ENCODE peak calls at places on chromosomes 6 and 20, in eight cellular contexts. M, D, A, J, I, P, W and V are unnamed samples.

GRCh38 chr6:68139130-68139529 is 496.0 kb upstream of the ADGRB3 start:
- DNase-seq in M (no peak), P (no peak), I (no peak), D (no peak), J (no peak), W (no peak), A (no peak), V (no peak)

GRCh38 chr6:27863962-27864905 is 48.0 kb downstream of the OR2B2 start:
- DNase-seq in J (peak; percentile 35), D (no peak), P (no peak), I (no peak), A (no peak), W (no peak), M (peak; percentile 36), V (peak; percentile 15)

GRCh38 chr6:1872649-1873131 is 263.0 kb downstream of the FOXC1 start:
- DNase-seq in P (no peak), D (no peak), J (peak; percentile 88), W (no peak), I (no peak), M (peak; percentile 83), A (no peak), V (no peak)

GRCh38 chr6:112027942-112028674 is 25.8 kb upstream of the CCN6 start:
- DNase-seq in W (no peak), D (no peak), M (peak; percentile 62), I (no peak), J (no peak), P (no peak), A (no peak), V (peak; percentile 85)

GRCh38 chr6:53412751-53413150 is 64.0 kb upstream of the ELOVL5 start:
- DNase-seq in M (peak; percentile 67), I (no peak), A (no peak), W (no peak), J (peak; percentile 49), D (no peak), P (no peak), V (no peak)

GRCh38 chr20:25039697-25040437 is 18.1 kb downstream of the ACSS1 start:
- DNase-seq in J (peak; percentile 74), P (peak; percentile 83), M (peak; percentile 96), I (peak; percentile 88), D (peak; percentile 98), W (peak; percentile 98), A (peak; percentile 93), V (no peak)

GRCh38 chr6:157017861-157018260 is 240.7 kb downstream of the ARID1B start:
- DNase-seq in J (no peak), I (no peak), W (no peak), P (no peak), D (no peak), A (no peak), M (peak; percentile 18), V (no peak)

GRCh38 chr6:494394-494793 is 102.8 kb downstream of the IRF4 start:
- DNase-seq in W (no peak), I (no peak), J (no peak), M (no peak), P (no peak), D (no peak), A (no peak), V (no peak)

GRCh38 chr6:128370072-128370471 is 150.3 kb downstream of the PTPRK start:
- DNase-seq in J (peak; percentile 59), A (no peak), P (no peak), M (peak; percentile 52), I (no peak), D (no peak), W (no peak), V (no peak)

GRCh38 chr6:154039231-154039842 is at the start of gene OPRM1:
- DNase-seq in W (peak; percentile 66), P (peak; percentile 24), J (peak; percentile 11), A (peak; percentile 63), D (no peak), I (peak; percentile 16), M (peak; percentile 44), V (peak; percentile 4)

GRCh38 chr6:73985891-73986290 is 289.9 kb downstream of the CD109 start:
- DNase-seq in D (no peak), M (no peak), A (no peak), P (no peak), W (no peak), J (peak; percentile 41), I (no peak), V (no peak)

GRCh38 chr6:66897576-66897975 is 1190.5 kb upstream of the EYS start:
- DNase-seq in D (no peak), A (no peak), I (no peak), J (peak; percentile 37), P (no peak), W (no peak), M (peak; percentile 23), V (peak; percentile 22)

GRCh38 chr6:36605102-36605501 is 10.9 kb downstream of the SRSF3 start:
- DNase-seq in J (no peak), W (no peak), M (no peak), D (no peak), P (no peak), I (no peak), A (no peak), V (no peak)

GRCh38 chr6:168641455-168641854 is 200.5 kb downstream of the SMOC2 start:
- DNase-seq in J (no peak), I (no peak), W (peak; percentile 6), D (no peak), P (no peak), M (peak; percentile 36), A (no peak), V (no peak)

GRCh38 chr6:656460-657252 is at the start of gene HUS1B:
- DNase-seq in M (no peak), A (no peak), I (no peak), D (no peak), W (no peak), P (no peak), J (no peak), V (no peak)

GRCh38 chr6:159110013-159110412 is 59.2 kb upstream of the FNDC1 start:
- DNase-seq in D (no peak), J (peak; percentile 60), W (no peak), I (no peak), A (no peak), P (no peak), M (peak; percentile 65), V (peak; percentile 40)

GRCh38 chr6:15770347-15771143 is 107.7 kb upstream of the DTNBP1 start:
- DNase-seq in M (peak; percentile 44), P (no peak), I (no peak), W (no peak), A (no peak), D (no peak), J (peak; percentile 7), V (no peak)

GRCh38 chr20:57553376-57554018 is 7.4 kb upstream of the PCK1 start:
- DNase-seq in M (no peak), J (no peak), W (no peak), D (no peak), A (no peak), P (no peak), I (no peak), V (no peak)

GRCh38 chr6:105193647-105194046 is 13.8 kb upstream of the POPDC3 start:
- DNase-seq in W (no peak), A (no peak), J (peak; percentile 86), M (peak; percentile 71), D (no peak), P (no peak), I (no peak), V (no peak)

GRCh38 chr6:30741789-30742315 is 635 bp downstream of the FLOT1 start:
- DNase-seq in W (no peak), P (no peak), I (peak; percentile 64), D (no peak), A (no peak), J (no peak), M (no peak), V (no peak)
- H3K36me3 ChIP-seq in W (peaks cover 43% of the 10 kb centered on the region), P (peaks cover 5% of the 10 kb centered on the region), I (peaks cover 44% of the 10 kb centered on the region), D (no peaks in the 10 kb centered on the region), A (peaks cover 8% of the 10 kb centered on the region), J (peaks cover 17% of the 10 kb centered on the region), M (peaks cover 30% of the 10 kb centered on the region), V (peaks cover 16% of the 10 kb centered on the region)

DNA sequence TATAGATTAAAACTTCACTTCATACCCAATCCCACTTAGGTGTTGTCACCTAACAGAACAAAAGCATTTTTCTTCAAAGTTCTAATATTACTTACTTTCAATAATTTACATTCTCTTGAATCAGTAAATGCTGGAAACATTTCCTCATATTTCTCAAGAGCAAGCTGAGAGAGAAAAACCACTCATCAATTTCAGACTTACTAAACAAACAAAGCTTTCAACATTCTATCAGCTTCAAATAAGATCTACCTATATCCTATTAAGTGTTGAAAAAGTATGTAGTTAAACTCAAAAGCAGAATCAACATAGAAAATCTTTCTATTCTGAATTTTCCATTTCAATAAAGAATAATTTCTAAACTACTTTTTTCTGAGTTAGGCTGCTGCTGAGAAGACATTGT is 17.8 kb downstream of the GZF1 start:
- DNase-seq in M (no peak), P (no peak), J (no peak), D (no peak), A (no peak), W (no peak), I (no peak), V (no peak)
- H3K36me3 ChIP-seq in M (peaks cover 29% of the 10 kb centered on the region), P (peaks cover 4% of the 10 kb centered on the region), J (peaks cover 8% of the 10 kb centered on the region), D (no peaks in the 10 kb centered on the region), A (peaks cover 15% of the 10 kb centered on the region), W (peaks cover 46% of the 10 kb centered on the region), I (peaks cover 54% of the 10 kb centered on the region), V (peaks cover 34% of the 10 kb centered on the region)

GRCh38 chr20:47286681-47287080 is 69.8 kb downstream of the ZMYND8 start:
- DNase-seq in A (no peak), W (no peak), I (no peak), D (no peak), M (no peak), J (no peak), P (no peak), V (no peak)
- H3K36me3 ChIP-seq in A (peaks cover 29% of the 10 kb centered on the region), W (peaks cover 88% of the 10 kb centered on the region), I (peaks cover 98% of the 10 kb centered on the region), D (peaks cover 5% of the 10 kb centered on the region), M (peaks cover 63% of the 10 kb centered on the region), J (peaks cover 8% of the 10 kb centered on the region), P (no peaks in the 10 kb centered on the region), V (peaks cover 59% of the 10 kb centered on the region)

GRCh38 chr20:34075647-34076046 is 36.4 kb downstream of the EIF2S2 start:
- DNase-seq in P (no peak), A (no peak), W (no peak), J (no peak), I (no peak), M (no peak), D (no peak), V (no peak)

GRCh38 chr20:34079818-34080217 is 32.2 kb downstream of the EIF2S2 start:
- DNase-seq in A (no peak), J (no peak), W (no peak), I (no peak), P (no peak), M (no peak), D (no peak), V (no peak)

GRCh38 chr20:34078540-34078939 is 33.5 kb downstream of the EIF2S2 start:
- DNase-seq in I (no peak), A (no peak), P (no peak), W (no peak), M (no peak), D (no peak), J (no peak), V (no peak)

GRCh38 chr20:34074101-34074760 is 37.8 kb downstream of the EIF2S2 start:
- DNase-seq in M (no peak), J (no peak), D (no peak), W (no peak), A (no peak), I (no peak), P (no peak), V (no peak)

DNA sequence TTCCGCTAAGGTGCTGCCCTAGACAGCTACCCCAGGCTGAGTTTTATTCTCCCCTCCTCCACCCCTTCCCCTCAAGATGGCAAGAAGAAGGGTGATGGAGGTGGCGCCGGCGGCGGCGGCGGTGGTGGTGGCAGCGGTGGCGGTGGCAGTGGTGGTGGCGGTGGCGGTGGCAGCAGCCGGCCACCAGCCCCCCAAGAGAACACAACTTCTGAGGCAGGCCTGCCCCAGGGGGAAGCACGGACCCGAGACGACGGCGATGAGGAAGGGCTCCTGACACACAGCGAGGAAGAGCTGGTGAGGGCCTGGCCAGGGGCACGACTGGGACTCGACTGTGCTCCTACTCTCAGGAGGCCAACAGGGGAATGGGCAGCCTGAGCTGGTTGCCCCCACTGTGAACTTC is 35.1 kb downstream of the EIF2S2 start:
- DNase-seq in A (no peak), P (no peak), D (no peak), M (no peak), J (no peak), W (no peak), I (no peak), V (no peak)
- H3K36me3 ChIP-seq in A (peaks cover 9% of the 10 kb centered on the region), P (peaks cover 6% of the 10 kb centered on the region), D (no peaks in the 10 kb centered on the region), M (peaks cover 7% of the 10 kb centered on the region), J (peaks cover 6% of the 10 kb centered on the region), W (peaks cover 83% of the 10 kb centered on the region), I (peaks cover 77% of the 10 kb centered on the region), V (peaks cover 68% of the 10 kb centered on the region)